ENCODE peak calls at places on chromosome 20, in eight cellular contexts. Y, P, E, K, S, I, D and W are unnamed samples.

GRCh38 chr20:46739441-46740213 is 30.2 kb downstream of the SLC2A10 start:
- DNase-seq in S (no peak), K (no peak), D (no peak), E (no peak), Y (no peak), I (peak), P (no peak), W (no peak)

GRCh38 chr20:53390780-53391179 is 202.9 kb downstream of the ZNF217 start:
- DNase-seq in Y (no peak), S (no peak), K (no peak), I (no peak), D (no peak), E (no peak), P (no peak), W (no peak)

GRCh38 chr20:62898970-62899632 is 27.2 kb downstream of the DIDO1 start:
- DNase-seq in D (no peak), K (peak), P (no peak), Y (no peak), E (no peak), S (no peak), I (no peak), W (no peak)

GRCh38 chr20:1934162-1934561 is 39.0 kb downstream of the SIRPA start:
- DNase-seq in P (no peak), E (no peak), I (peak), Y (no peak), S (no peak), K (no peak), D (no peak), W (no peak)

GRCh38 chr20:301886-302848 is 4.8 kb downstream of the ZCCHC3 start:
- DNase-seq in D (no peak), E (no peak), K (no peak), P (no peak), S (no peak), Y (no peak), I (no peak), W (no peak)

GRCh38 chr20:1935696-1936366 is 40.6 kb downstream of the SIRPA start:
- DNase-seq in E (peak), P (peak), K (no peak), D (peak), I (no peak), Y (peak), S (peak), W (peak)

GRCh38 chr20:20369353-20370086 is 1.6 kb downstream of the INSM1 start:
- DNase-seq in I (no peak), S (no peak), E (peak), P (no peak), K (no peak), D (no peak), Y (peak), W (peak)

GRCh38 chr20:58251979-58252591 is 23.6 kb upstream of the ANKRD60 start:
- DNase-seq in P (no peak), I (peak), Y (no peak), S (no peak), D (no peak), E (no peak), K (no peak), W (no peak)

GRCh38 chr20:23680151-23680550 is 8.7 kb downstream of the CST4 start:
- DNase-seq in I (no peak), D (no peak), S (no peak), Y (no peak), P (no peak), K (no peak), E (no peak), W (peak)

GRCh38 chr20:3248167-3248992 is 9.4 kb upstream of the SLC4A11 start:
- DNase-seq in K (no peak), S (peak), P (peak), D (no peak), E (no peak), I (peak), Y (no peak), W (no peak)

GRCh38 chr20:45818239-45818638 is 5.8 kb downstream of the UBE2C start:
- DNase-seq in P (no peak), D (no peak), I (no peak), Y (no peak), K (no peak), S (no peak), E (no peak), W (no peak)

GRCh38 chr20:1900321-1900791 is 5.1 kb downstream of the SIRPA start:
- DNase-seq in Y (peak), E (peak), K (peak), S (peak), D (peak), P (peak), I (peak), W (peak)

GRCh38 chr20:17969276-17969883 is 562 bp downstream of the MGME1 start:
- DNase-seq in P (no peak), K (no peak), D (no peak), I (peak), S (no peak), E (peak), Y (peak), W (peak)

GRCh38 chr20:43448748-43449535 is 8.8 kb upstream of the SRSF6 start:
- DNase-seq in D (peak), Y (peak), E (peak), I (peak), S (no peak), K (no peak), P (no peak), W (peak)

GRCh38 chr20:2137552-2138201 is 36.0 kb downstream of the STK35 start:
- DNase-seq in P (no peak), E (no peak), S (no peak), I (peak), D (peak), Y (no peak), K (no peak), W (peak)

GRCh38 chr20:49928411-49929141 is 7.6 kb upstream of the RNF114 start:
- DNase-seq in E (peak), D (peak), K (peak), P (no peak), I (peak), Y (peak), S (peak), W (peak)

GRCh38 chr20:43925215-43925614 is 10.6 kb downstream of the TOX2 start:
- DNase-seq in S (no peak), I (peak), K (no peak), P (no peak), D (no peak), Y (no peak), E (no peak), W (no peak)

GRCh38 chr20:14860410-14860814 is 523.0 kb upstream of the FLRT3 start:
- DNase-seq in I (no peak), D (no peak), K (no peak), P (no peak), E (no peak), Y (peak), S (no peak), W (no peak)

GRCh38 chr20:52619101-52619500 is 353.1 kb upstream of the TSHZ2 start:
- DNase-seq in D (no peak), E (no peak), I (no peak), Y (no peak), S (no peak), P (no peak), K (no peak), W (no peak)

GRCh38 chr20:42775866-42776265 is 413.8 kb downstream of the PTPRT start:
- DNase-seq in D (no peak), I (no peak), K (no peak), E (no peak), Y (no peak), S (no peak), P (no peak), W (no peak)

GRCh38 chr20:50404419-50405234 is 105.6 kb upstream of the PTPN1 start:
- DNase-seq in P (no peak), S (no peak), Y (no peak), K (no peak), I (no peak), E (no peak), D (no peak), W (no peak)

GRCh38 chr20:57831326-57831991 is 121.6 kb upstream of the PMEPA1 start:
- DNase-seq in I (no peak), P (no peak), S (no peak), K (peak), Y (no peak), E (no peak), D (no peak), W (no peak)

GRCh38 chr20:58081842-58082241 is 146.6 kb downstream of the ANKRD60 start:
- DNase-seq in D (no peak), S (no peak), K (no peak), E (no peak), P (no peak), Y (no peak), I (peak), W (no peak)

GRCh38 chr20:16898433-16898832 is 150.3 kb downstream of the OTOR start:
- DNase-seq in E (no peak), S (no peak), D (no peak), Y (no peak), K (no peak), P (no peak), I (peak), W (no peak)

GRCh38 chr20:36975085-36975829 is 23.7 kb upstream of the SAMHD1 start:
- DNase-seq in D (no peak), S (no peak), E (peak), K (no peak), I (no peak), Y (no peak), P (no peak), W (no peak)

GRCh38 chr20:9427977-9428607 is 86.3 kb upstream of the LAMP5 start:
- DNase-seq in S (no peak), P (no peak), Y (no peak), D (no peak), K (no peak), E (no peak), I (no peak), W (no peak)

GRCh38 chr20:44001667-44002596 is 87.3 kb downstream of the TOX2 start:
- DNase-seq in K (no peak), I (no peak), E (peak), P (no peak), Y (no peak), S (no peak), D (no peak), W (no peak)

GRCh38 chr20:10558635-10559187 is 115.1 kb downstream of the JAG1 start:
- DNase-seq in E (no peak), P (no peak), S (no peak), K (no peak), Y (no peak), I (peak), D (no peak), W (no peak)

GRCh38 chr20:21670981-21671380 is 34.5 kb upstream of the PAX1 start:
- DNase-seq in E (no peak), S (no peak), Y (no peak), P (no peak), I (no peak), D (no peak), K (no peak), W (no peak)

GRCh38 chr20:24519476-24519875 is 50.0 kb downstream of the SYNDIG1 start:
- DNase-seq in Y (no peak), E (no peak), K (no peak), S (no peak), P (no peak), I (no peak), D (no peak), W (no peak)

GRCh38 chr20:26354521-26354920 is 657.9 kb upstream of the ZNF337 start:
- DNase-seq in D (no peak), E (no peak), P (no peak), Y (no peak), S (no peak), I (no peak), K (no peak), W (no peak)

GRCh38 chr20:47146703-47147102 is 209.8 kb downstream of the ZMYND8 start:
- DNase-seq in D (no peak), K (no peak), I (peak), E (no peak), S (no peak), P (no peak), Y (no peak), W (no peak)

GRCh38 chr20:59573837-59574236 is 30.5 kb upstream of the PHACTR3 start:
- DNase-seq in D (no peak), E (no peak), S (no peak), K (peak), Y (no peak), I (no peak), P (no peak), W (no peak)

GRCh38 chr20:11852801-11853200 is 64.9 kb upstream of the BTBD3 start:
- DNase-seq in S (no peak), P (no peak), E (no peak), I (peak), Y (no peak), D (no peak), K (no peak), W (no peak)

GRCh38 chr20:50215917-50216316 is 25.3 kb downstream of the CEBPB start:
- DNase-seq in E (peak), D (no peak), P (no peak), S (no peak), I (no peak), K (peak), Y (no peak), W (no peak)

GRCh38 chr20:61812771-61813485 is 252.8 kb downstream of the TAF4 start:
- DNase-seq in S (no peak), Y (no peak), D (no peak), I (no peak), E (no peak), P (no peak), K (no peak), W (no peak)

GRCh38 chr20:59051666-59052065 is 9.1 kb upstream of the PRELID3B start:
- DNase-seq in I (no peak), E (no peak), Y (no peak), S (no peak), K (no peak), D (no peak), P (peak), W (no peak)

GRCh38 chr20:58839991-58840747 is 10.5 kb downstream of the GNAS-AS1 start:
- DNase-seq in E (no peak), K (no peak), P (no peak), Y (no peak), I (no peak), S (no peak), D (no peak), W (no peak)

GRCh38 chr20:50027611-50028105 is 44.9 kb downstream of the SNAI1 start:
- DNase-seq in Y (no peak), K (peak), I (peak), P (peak), E (peak), S (peak), D (peak), W (peak)